ENCODE peak calls at places on chromosomes 3 and 15, in four cellular contexts. M, W, T and O are unnamed samples.
A peak's percentile ranks its signal among the peaks of the same experiment; 100 is the strongest.

GRCh38 chr15:36591534-36592411 is 12.3 kb downstream of the CDIN1 start:
- DNase-seq in W (no peak), T (peak; percentile 19), M (peak; percentile 46), O (no peak)

GRCh38 chr3:62981962-62982361 is 106.7 kb upstream of the CADPS start:
- DNase-seq in M (no peak), T (no peak), W (no peak), O (no peak)

GRCh38 chr15:51726302-51727073 is 11.0 kb downstream of the LYSMD2 start:
- DNase-seq in W (peak; percentile 47), T (peak; percentile 90), M (peak; percentile 75), O (peak; percentile 76)

GRCh38 chr3:58623961-58624360 is 42.6 kb downstream of the FAM3D start:
- DNase-seq in M (no peak), W (no peak), T (peak; percentile 60), O (no peak)

GRCh38 chr15:26126819-26127387 is 263.8 kb upstream of the ATP10A start:
- DNase-seq in W (no peak), M (no peak), T (no peak), O (no peak)

GRCh38 chr3:57158813-57159678 is 6.1 kb downstream of the IL17RD start:
- DNase-seq in T (no peak), M (no peak), W (no peak), O (peak; percentile 39)

GRCh38 chr3:51375571-51375970 is 9.5 kb upstream of the MANF start:
- DNase-seq in T (no peak), M (no peak), W (no peak), O (no peak)

GRCh38 chr3:117540583-117540982 is 831.0 kb downstream of the TUSC7 start:
- DNase-seq in M (no peak), W (no peak), T (no peak), O (no peak)

GRCh38 chr3:59266551-59266950 is 216.7 kb upstream of the CFAP20DC start:
- DNase-seq in T (no peak), M (no peak), W (no peak), O (no peak)

DNA sequence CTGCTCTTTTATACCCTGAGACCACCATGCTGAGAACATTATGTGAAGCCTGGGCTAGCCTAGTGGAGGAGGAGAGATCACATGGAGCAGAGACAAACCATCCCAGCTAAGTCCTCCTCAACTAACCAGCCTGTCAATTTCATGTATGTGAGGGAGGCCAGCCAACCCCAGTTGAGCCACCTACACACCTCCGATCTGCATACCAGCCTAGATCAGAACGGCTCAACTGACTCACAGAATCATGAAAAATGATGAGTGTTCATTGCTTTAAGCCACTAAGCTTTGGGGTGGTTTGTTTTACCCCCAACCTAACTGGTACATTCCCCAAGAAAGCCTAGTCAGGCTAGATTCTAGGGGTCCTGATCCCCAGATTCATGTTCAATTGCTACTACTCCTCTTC is 19.4 kb upstream of the CA12 start:
- DNase-seq in W (no peak), T (peak; percentile 15), M (no peak), O (no peak)
- H3K4me3 ChIP-seq in W (no peak overlapping the region), T (no peak overlapping the region), M (no peak overlapping the region), O (no peak overlapping the region)

GRCh38 chr3:37622999-37623883 is 238.4 kb upstream of the CTDSPL start:
- DNase-seq in M (no peak), W (no peak), T (no peak), O (no peak)
- H3K27me3 ChIP-seq in M (no peaks in the 10 kb centered on the region), W (no peaks in the 10 kb centered on the region), T (peaks cover 19% of the 10 kb centered on the region), O (no peaks in the 10 kb centered on the region)

DNA sequence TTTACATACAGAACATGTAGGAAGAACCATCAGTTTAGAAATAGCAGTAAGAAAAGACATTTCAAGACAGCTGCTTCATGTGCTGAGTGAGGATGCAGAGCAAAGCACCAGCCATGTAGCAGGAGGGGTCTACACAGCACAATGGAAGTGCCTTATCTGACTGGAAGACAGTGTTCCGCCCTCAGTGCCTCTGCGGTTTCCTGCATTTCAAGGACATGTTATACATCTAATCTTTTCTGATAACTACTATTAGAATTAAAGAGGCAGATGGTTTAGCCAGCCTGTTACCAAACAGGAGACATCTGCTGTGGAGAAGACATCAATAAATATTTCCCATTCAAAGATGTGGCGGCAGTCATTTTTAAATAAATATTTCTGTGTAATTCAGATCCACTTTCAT is 10.6 kb downstream of the LSG1 start:
- DNase-seq in M (no peak), W (no peak), T (no peak), O (no peak)
- H3K36me3 ChIP-seq in M (peaks cover 9% of the 10 kb centered on the region), W (no peaks in the 10 kb centered on the region), T (peaks cover 77% of the 10 kb centered on the region), O (peaks cover 12% of the 10 kb centered on the region)

DNA sequence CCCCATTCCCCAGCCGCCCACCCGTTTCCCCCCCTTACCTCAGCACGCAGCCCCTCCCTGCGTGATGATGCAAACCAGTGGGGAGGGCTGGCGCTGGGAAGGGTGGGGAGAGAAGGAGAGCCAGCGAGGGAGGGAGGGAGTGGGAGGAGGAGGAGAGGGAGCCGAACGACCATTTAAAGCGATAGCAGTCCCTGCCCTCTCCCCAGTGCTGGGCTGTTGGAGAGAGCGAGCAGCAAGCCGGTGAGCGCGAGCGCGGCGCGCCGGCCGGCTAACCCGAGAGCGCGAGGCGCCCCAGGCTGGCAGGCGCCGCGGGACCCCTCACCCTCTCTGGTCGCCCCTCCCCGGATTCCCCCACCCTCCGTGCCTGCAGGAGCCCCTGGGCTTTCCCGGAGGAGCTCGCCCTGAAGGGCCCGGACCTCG is at the start of gene GRM7:
- DNase-seq in W (peak; percentile 7), T (no peak), M (no peak), O (peak; percentile 82)
- H3K4me3 ChIP-seq in W (no peak within 1 kb of the TSS), T (no peak within 1 kb of the TSS), M (no peak within 1 kb of the TSS), O (peak within 1 kb of the TSS; percentile 68)

GRCh38 chr15:43277901-43278300 is 11.2 kb upstream of the TGM5 start:
- DNase-seq in W (no peak), M (no peak), T (no peak), O (no peak)
- H3K27me3 ChIP-seq in W (no peaks in the 10 kb centered on the region), M (no peaks in the 10 kb centered on the region), T (peaks cover 51% of the 10 kb centered on the region), O (no peaks in the 10 kb centered on the region)

GRCh38 chr3:152300029-152300764 is 31.5 kb downstream of the MBNL1 start:
- DNase-seq in T (no peak), W (no peak), M (no peak), O (no peak)
- H3K36me3 ChIP-seq in T (peaks cover 10% of the 10 kb centered on the region), W (no peaks in the 10 kb centered on the region), M (no peaks in the 10 kb centered on the region), O (no peaks in the 10 kb centered on the region)

DNA sequence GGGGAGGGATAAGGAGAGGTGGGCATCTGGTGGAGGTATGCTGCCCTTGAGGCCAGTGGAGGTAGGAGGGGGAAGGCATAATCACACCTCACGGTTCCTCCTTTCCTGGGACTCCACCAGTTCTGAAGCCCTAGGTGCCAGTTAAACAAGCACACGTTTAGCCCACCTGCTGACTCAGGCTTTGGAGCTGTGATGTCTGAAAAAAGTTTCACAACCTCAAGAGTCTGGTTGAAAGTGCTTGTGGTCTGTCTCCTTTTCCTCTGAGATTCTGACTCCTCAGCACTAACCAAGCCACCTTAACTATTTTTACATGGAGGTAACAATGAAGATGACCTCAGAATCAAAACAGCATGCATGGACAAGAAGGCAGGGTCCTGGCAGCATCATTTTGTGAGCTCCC is 23.0 kb downstream of the HPS3 start:
- DNase-seq in M (no peak), T (peak; percentile 47), W (no peak), O (no peak)
- H3K4me3 ChIP-seq in M (no peak overlapping the region), T (no peak overlapping the region), W (no peak overlapping the region), O (no peak overlapping the region)

GRCh38 chr3:50168791-50169190 is 13.7 kb downstream of the SEMA3F start:
- DNase-seq in W (no peak), M (no peak), T (no peak), O (no peak)
- H3K27me3 ChIP-seq in W (no peaks in the 10 kb centered on the region), M (no peaks in the 10 kb centered on the region), T (peaks cover 3% of the 10 kb centered on the region), O (no peaks in the 10 kb centered on the region)

GRCh38 chr3:70973558-70973957 is 610.0 kb downstream of the FOXP1 start:
- DNase-seq in T (no peak), M (no peak), W (no peak), O (no peak)
- H3K36me3 ChIP-seq in T (peaks cover 65% of the 10 kb centered on the region), M (peaks cover 39% of the 10 kb centered on the region), W (no peaks in the 10 kb centered on the region), O (no peaks in the 10 kb centered on the region)

GRCh38 chr3:128993461-128994172 is at the start of gene CFAP92:
- DNase-seq in W (peak; percentile 94), M (peak; percentile 90), T (peak; percentile 79), O (peak; percentile 98)
- H3K4me3 ChIP-seq in W (no peak within 1 kb of the TSS), M (peak within 1 kb of the TSS; percentile 31), T (peak within 1 kb of the TSS; percentile 57), O (peak within 1 kb of the TSS; percentile 51)